ENCODE peak calls at places on chromosomes 3 and 15, in eight cellular contexts. A, G, N, V, W, E, C and K are unnamed samples.

GRCh38 chr3:149489060-149489690 is 14.7 kb downstream of the TM4SF4 start:
- DNase-seq in W (no peak), E (peak; percentile 46), A (no peak), G (no peak), V (no peak), C (no peak), N (no peak), K (no peak)

GRCh38 chr3:165532851-165533250 is 304.4 kb downstream of the BCHE start:
- DNase-seq in V (no peak), E (no peak), C (no peak), G (no peak), N (no peak), A (no peak), W (no peak), K (no peak)

GRCh38 chr3:179801263-179801662 is 148.4 kb downstream of the USP13 start:
- DNase-seq in N (no peak), G (no peak), A (no peak), E (no peak), C (peak; percentile 96), V (no peak), W (no peak), K (no peak)

GRCh38 chr15:44813231-44813630 is 76.9 kb downstream of the TRIM69 start:
- DNase-seq in W (no peak), N (no peak), E (no peak), G (peak; percentile 85), C (no peak), A (no peak), V (no peak), K (no peak)

GRCh38 chr3:71753716-71754609 is at the start of gene GPR27:
- DNase-seq in G (no peak), E (peak; percentile 59), A (no peak), W (no peak), N (no peak), V (no peak), C (peak; percentile 12), K (peak; percentile 84)

GRCh38 chr15:43934480-43934879 is 107.7 kb downstream of the WDR76 start:
- DNase-seq in A (no peak), W (no peak), V (no peak), C (peak; percentile 52), G (no peak), N (no peak), E (no peak), K (no peak)

GRCh38 chr15:101496198-101496986 is 6.9 kb upstream of the PCSK6 start:
- DNase-seq in W (no peak), G (no peak), C (no peak), N (peak; percentile 88), V (no peak), A (peak; percentile 5), E (no peak), K (peak; percentile 71)

GRCh38 chr15:39793923-39794322 is 11.3 kb upstream of the FSIP1 start:
- DNase-seq in V (no peak), N (no peak), E (no peak), C (no peak), G (no peak), W (no peak), A (no peak), K (no peak)

GRCh38 chr3:70815817-70816216 is 503.4 kb upstream of the MDFIC2 start:
- DNase-seq in G (no peak), N (no peak), E (no peak), W (no peak), A (no peak), C (no peak), V (no peak), K (no peak)

GRCh38 chr3:197956070-197956469 is 3.9 kb upstream of the LMLN start:
- DNase-seq in V (no peak), C (no peak), N (no peak), W (no peak), G (no peak), A (no peak), E (no peak), K (no peak)

GRCh38 chr3:115595611-115596010 is 27.7 kb upstream of the GAP43 start:
- DNase-seq in A (no peak), E (no peak), V (no peak), C (peak; percentile 10), W (no peak), N (no peak), G (no peak), K (no peak)

GRCh38 chr3:153495422-153495821 is 333.4 kb downstream of the RAP2B start:
- DNase-seq in G (no peak), A (no peak), C (no peak), W (no peak), E (no peak), V (no peak), N (no peak), K (no peak)

GRCh38 chr15:75836953-75837321 is 6.3 kb upstream of the UBE2Q2 start:
- DNase-seq in W (no peak), A (no peak), C (peak; percentile 84), E (peak; percentile 36), G (no peak), V (no peak), N (no peak), K (no peak)

GRCh38 chr3:170044795-170045244 is 7.0 kb downstream of the GPR160 start:
- DNase-seq in A (no peak), N (no peak), C (no peak), W (no peak), G (no peak), E (no peak), V (no peak), K (peak; percentile 72)

GRCh38 chr15:51024735-51025453 is 69.8 kb downstream of the TNFAIP8L3 start:
- DNase-seq in G (no peak), A (no peak), N (no peak), W (no peak), C (peak; percentile 14), V (no peak), E (no peak), K (no peak)

GRCh38 chr3:124063168-124063909 is 71.4 kb upstream of the ROPN1 start:
- DNase-seq in G (no peak), N (no peak), W (no peak), A (no peak), V (no peak), C (peak; percentile 60), E (no peak), K (no peak)

GRCh38 chr15:87877114-87877810 is 379.3 kb downstream of the NTRK3 start:
- DNase-seq in A (no peak), W (peak; percentile 45), G (no peak), E (peak; percentile 42), C (peak; percentile 93), N (peak; percentile 45), V (no peak), K (no peak)

GRCh38 chr3:126473292-126474168 is 2.2 kb downstream of the ZXDC start:
- DNase-seq in E (no peak), C (no peak), A (no peak), W (no peak), G (peak; percentile 45), N (no peak), V (no peak), K (peak; percentile 72)

GRCh38 chr3:14125193-14126016 is 553 bp downstream of the TMEM43 start:
- DNase-seq in A (peak; percentile 48), G (peak; percentile 63), W (peak; percentile 66), E (peak; percentile 83), V (peak; percentile 74), C (peak; percentile 94), N (peak; percentile 92), K (no peak)

GRCh38 chr3:193915613-193916012 is 220.3 kb upstream of the HES1 start:
- DNase-seq in N (no peak), C (no peak), A (no peak), G (no peak), V (no peak), W (no peak), E (no peak), K (no peak)

GRCh38 chr3:52277071-52277964 is 1.1 kb downstream of the WDR82 start:
- DNase-seq in G (peak; percentile 90), W (peak; percentile 88), C (peak; percentile 58), N (peak; percentile 93), E (peak; percentile 34), A (peak; percentile 49), V (peak; percentile 80), K (peak; percentile 93)

GRCh38 chr15:63173116-63173470 is 15.8 kb upstream of the RPS27L start:
- DNase-seq in E (no peak), G (no peak), A (no peak), V (no peak), N (no peak), W (no peak), C (no peak), K (no peak)
- TF ChIP-seq POLR2A in E (no peak), G (no peak), A (no peak), V (no peak), N (no peak), W (no peak), C (no peak), K (no peak)

DNA sequence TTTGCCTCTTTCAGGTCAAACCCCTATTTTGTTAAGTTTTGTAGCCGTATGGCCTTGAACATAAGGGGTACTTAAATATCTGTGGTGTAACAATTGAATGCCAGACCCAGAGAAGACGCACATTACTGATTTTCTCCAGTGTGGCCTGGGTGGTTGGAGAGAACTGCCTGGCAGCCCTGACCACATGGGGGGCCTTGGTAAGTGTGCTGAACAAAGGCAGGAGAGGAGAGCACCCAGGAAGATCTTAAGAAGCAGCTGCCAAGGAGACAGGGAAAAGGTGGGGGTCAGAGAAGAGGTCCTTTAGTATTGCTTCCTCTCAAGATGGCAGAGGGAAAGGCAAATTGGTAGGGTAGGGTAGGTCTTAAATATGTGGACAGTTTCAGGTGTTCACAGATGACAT is 35.7 kb downstream of the TRANK1 start:
- DNase-seq in C (no peak), G (peak; percentile 37), N (no peak), V (no peak), A (no peak), E (no peak), W (no peak), K (no peak)
- H3K4me1 ChIP-seq in C (peaks cover 16% of the 10 kb centered on the region), G (no peaks in the 10 kb centered on the region), N (peaks cover 24% of the 10 kb centered on the region), V (peaks cover 7% of the 10 kb centered on the region), A (no peaks in the 10 kb centered on the region), E (peaks cover 20% of the 10 kb centered on the region), W (no peaks in the 10 kb centered on the region), K (peaks cover 28% of the 10 kb centered on the region)

GRCh38 chr3:95289295-95289694 is 1226.4 kb downstream of the NSUN3 start:
- DNase-seq in V (no peak), N (no peak), E (peak; percentile 8), A (no peak), W (no peak), C (peak; percentile 34), G (no peak), K (no peak)
- H3K27ac ChIP-seq in V (no peak overlapping the region), N (no peak overlapping the region), E (no peak overlapping the region), A (no peak overlapping the region), W (no peak overlapping the region), C (no peak overlapping the region), G (no peak overlapping the region), K (no peak overlapping the region)

DNA sequence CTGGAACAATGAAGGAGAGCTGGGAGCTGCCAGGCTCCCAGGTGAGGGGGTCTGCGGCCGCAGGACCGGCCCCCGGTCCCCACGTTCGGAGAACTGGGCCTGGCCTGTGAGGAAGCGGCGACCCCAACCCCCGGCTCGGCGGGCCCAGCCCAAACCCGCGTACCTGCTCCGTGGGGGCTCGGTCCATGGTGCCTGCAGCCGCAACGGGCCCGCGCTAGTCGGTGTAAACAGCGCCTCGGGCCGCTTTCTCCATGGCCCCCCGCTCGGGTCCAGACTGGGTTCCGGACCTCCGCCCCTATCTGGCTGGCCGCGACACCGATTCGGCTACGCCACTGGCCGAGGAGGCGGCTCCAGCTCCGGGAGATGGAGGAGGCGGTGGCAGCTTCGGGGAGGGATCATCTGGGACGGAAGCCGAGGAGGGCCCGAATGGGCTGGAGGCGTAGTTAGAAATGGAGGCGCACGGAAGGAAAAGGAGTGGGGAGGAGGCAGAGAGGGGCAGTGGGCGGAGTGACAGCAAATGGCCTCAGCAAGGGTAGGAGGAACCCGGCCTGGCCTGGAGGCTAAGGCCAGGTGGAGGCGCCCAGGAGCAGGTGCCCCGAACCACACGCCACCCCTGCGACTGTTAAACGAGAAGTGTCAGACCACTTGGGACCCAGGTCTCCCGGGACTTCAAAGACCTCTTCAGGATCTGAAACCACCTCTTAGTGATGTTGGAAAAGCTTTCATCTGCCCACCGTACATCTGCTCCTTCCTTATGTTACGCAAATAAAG is at the start of gene SECISBP2L:
- DNase-seq in N (peak; percentile 97), V (peak; percentile 89), E (peak; percentile 93), C (peak; percentile 92), W (peak; percentile 96), A (peak; percentile 89), G (peak; percentile 96), K (peak; percentile 97)
- TF ChIP-seq POLR2A in N (peak; percentile 47), V (peak; percentile 51), E (peak; percentile 17), C (peak; percentile 74), W (no peak), A (peak; percentile 68), G (peak; percentile 80), K (no peak)